ENCODE peak calls at places on chromosomes 2 and 18, in ten cellular contexts. I, C, S, P, Z, T, W, K, D and X are unnamed samples.
A peak's percentile ranks its signal among the peaks of the same experiment; 100 is the strongest.

GRCh38 chr2:217106650-217107014 is 246.8 kb upstream of the TNP1 start:
- DNase-seq in I (peak; percentile 39), C (no peak), S (no peak), P (no peak), Z (no peak), T (no peak), W (no peak), K (no peak), D (no peak), X (peak; percentile 81)

GRCh38 chr2:107992069-107992468 is 5.7 kb downstream of the SLC5A7 start:
- DNase-seq in I (no peak), C (no peak), S (no peak), P (no peak), Z (no peak), T (no peak), W (no peak), K (no peak), D (no peak), X (no peak)

GRCh38 chr2:207256026-207256425 is 90.3 kb upstream of the KLF7 start:
- DNase-seq in I (no peak), C (no peak), S (no peak), P (no peak), Z (no peak), T (no peak), W (no peak), K (no peak), D (no peak), X (no peak)

GRCh38 chr2:113930448-113930847 is 40.6 kb downstream of the ACTR3 start:
- DNase-seq in I (no peak), C (no peak), S (no peak), P (no peak), Z (no peak), T (no peak), W (no peak), K (no peak), D (no peak), X (no peak)

GRCh38 chr18:6004683-6005082 is 109.4 kb upstream of the TMEM200C start:
- DNase-seq in I (no peak), C (no peak), S (no peak), P (no peak), Z (no peak), T (no peak), W (no peak), K (no peak), D (no peak), X (no peak)

GRCh38 chr2:37877457-37878315 is 47.4 kb upstream of the RMDN2 start:
- DNase-seq in I (peak; percentile 59), C (no peak), S (no peak), P (no peak), Z (peak; percentile 65), T (no peak), W (peak; percentile 51), K (no peak), D (no peak), X (no peak)

GRCh38 chr2:44450806-44451205 is 89.1 kb downstream of the CAMKMT start:
- DNase-seq in I (no peak), C (no peak), S (no peak), P (no peak), Z (no peak), T (no peak), W (no peak), K (no peak), D (no peak), X (no peak)

GRCh38 chr2:60822987-60823386 is 58.4 kb upstream of the REL start:
- DNase-seq in I (no peak), C (no peak), S (no peak), P (no peak), Z (no peak), T (no peak), W (no peak), K (no peak), D (no peak), X (no peak)

GRCh38 chr18:13564579-13564978 is 161.8 kb downstream of the FAM210A start:
- DNase-seq in I (no peak), C (no peak), S (no peak), P (no peak), Z (peak; percentile 76), T (peak; percentile 79), W (no peak), K (peak; percentile 61), D (no peak), X (no peak)

GRCh38 chr2:231308631-231309414 is 86.7 kb upstream of the B3GNT7 start:
- DNase-seq in I (peak; percentile 80), C (no peak), S (no peak), P (no peak), Z (no peak), T (no peak), W (no peak), K (no peak), D (no peak), X (no peak)

DNA sequence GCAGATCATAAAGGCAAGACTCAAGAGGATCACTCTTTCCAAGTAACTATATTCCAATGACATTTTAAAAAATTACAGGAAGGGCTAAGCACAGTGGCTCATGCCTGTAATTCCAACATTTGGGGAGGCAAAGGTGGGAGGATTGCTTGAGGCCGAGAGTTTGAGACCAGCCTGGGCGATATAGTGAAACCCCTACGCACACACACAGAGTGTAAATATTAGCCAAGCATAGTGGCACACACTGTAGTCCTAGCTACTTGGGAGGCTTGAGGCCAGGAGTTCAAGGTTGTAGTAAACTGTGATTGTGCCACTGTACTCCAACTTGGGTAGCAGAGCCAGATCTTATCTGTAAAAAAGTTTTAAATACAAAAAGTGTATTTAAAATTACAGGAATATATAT is 450.2 kb upstream of the NRP2 start:
- DNase-seq in I (no peak), C (no peak), S (no peak), P (no peak), Z (no peak), T (no peak), W (no peak), K (no peak), D (no peak), X (no peak)
- H3K27ac ChIP-seq in I (no peak overlapping the region), C (no peak overlapping the region), S (no peak overlapping the region), P (no peak overlapping the region), Z (no peak overlapping the region), T (no peak overlapping the region), W (no peak overlapping the region), K (no peak overlapping the region), D (no peak overlapping the region), X (no peak overlapping the region)

GRCh38 chr2:196213252-196213651 is 41.9 kb upstream of the STK17B start:
- DNase-seq in I (no peak), C (no peak), S (no peak), P (no peak), Z (no peak), T (no peak), W (no peak), K (no peak), D (no peak), X (no peak)

GRCh38 chr2:196206804-196207203 is 35.4 kb upstream of the STK17B start:
- DNase-seq in I (no peak), C (no peak), S (no peak), P (no peak), Z (no peak), T (no peak), W (no peak), K (no peak), D (no peak), X (no peak)

GRCh38 chr2:196204991-196205766 is 33.8 kb upstream of the STK17B start:
- DNase-seq in I (no peak), C (no peak), S (no peak), P (no peak), Z (no peak), T (no peak), W (no peak), K (no peak), D (no peak), X (no peak)

GRCh38 chr2:196205891-196206408 is 34.6 kb upstream of the STK17B start:
- DNase-seq in I (no peak), C (no peak), S (no peak), P (no peak), Z (peak; percentile 14), T (no peak), W (no peak), K (no peak), D (no peak), X (no peak)

GRCh38 chr2:196208915-196209314 is 37.5 kb upstream of the STK17B start:
- DNase-seq in I (no peak), C (no peak), S (no peak), P (no peak), Z (no peak), T (no peak), W (no peak), K (no peak), D (no peak), X (no peak)
- H3K27ac ChIP-seq in I (no peak overlapping the region), C (no peak overlapping the region), S (no peak overlapping the region), P (no peak overlapping the region), Z (no peak overlapping the region), T (no peak overlapping the region), W (no peak overlapping the region), K (no peak overlapping the region), D (no peak overlapping the region), X (no peak overlapping the region)

DNA sequence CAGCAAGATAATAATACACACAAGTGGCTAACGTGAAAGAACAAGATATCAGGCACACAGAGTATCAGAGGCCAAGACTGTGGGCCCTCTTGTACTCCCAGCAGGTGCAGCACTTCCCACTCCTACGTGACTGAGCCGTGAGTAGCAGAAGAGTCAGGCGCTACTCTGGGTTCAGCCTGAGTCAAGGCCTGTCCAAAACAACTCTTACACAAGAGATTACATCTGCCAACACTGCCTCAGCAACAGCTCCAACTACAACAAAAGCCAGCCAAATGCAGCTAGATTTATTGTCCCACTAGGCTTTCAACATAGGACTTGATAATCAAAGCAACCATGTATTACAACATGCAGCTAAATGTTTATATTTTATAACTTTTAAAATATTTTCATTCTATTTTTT is 56.2 kb downstream of the ITSN2 start:
- DNase-seq in I (no peak), C (no peak), S (no peak), P (peak; percentile 77), Z (peak; percentile 74), T (peak; percentile 90), W (no peak), K (peak; percentile 86), D (peak; percentile 93), X (no peak)
- H3K27ac ChIP-seq in I (no peak overlapping the region), C (no peak overlapping the region), S (no peak overlapping the region), P (peak overlapping the region; percentile 3), Z (no peak overlapping the region), T (peak overlapping the region; percentile 58), W (no peak overlapping the region), K (peak overlapping the region; percentile 62), D (peak overlapping the region; percentile 81), X (peak overlapping the region; percentile 53)

DNA sequence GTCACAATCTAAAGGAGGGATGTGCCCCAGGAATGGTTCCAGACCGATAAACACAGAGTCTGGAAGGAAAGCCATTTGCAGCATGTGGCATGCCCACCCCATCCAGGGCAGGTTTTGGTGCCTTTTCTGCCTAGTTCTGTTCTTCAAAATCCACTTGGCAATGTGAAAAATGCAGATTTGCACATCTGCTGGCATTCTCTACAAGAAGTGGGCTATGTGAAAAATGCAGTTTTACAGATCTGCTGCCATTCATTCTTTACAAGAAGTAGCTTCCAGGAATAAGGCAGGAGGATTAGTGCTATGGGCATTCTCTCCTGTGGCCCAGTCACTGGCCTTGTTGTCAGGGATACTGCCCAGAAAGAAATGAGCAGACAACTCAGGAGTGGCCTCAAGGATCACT is 68.1 kb downstream of the C1D start:
- DNase-seq in I (no peak), C (no peak), S (no peak), P (no peak), Z (no peak), T (no peak), W (no peak), K (no peak), D (no peak), X (no peak)
- H3K27ac ChIP-seq in I (no peak overlapping the region), C (no peak overlapping the region), S (no peak overlapping the region), P (no peak overlapping the region), Z (no peak overlapping the region), T (no peak overlapping the region), W (no peak overlapping the region), K (no peak overlapping the region), D (no peak overlapping the region), X (no peak overlapping the region)